ENCODE peak calls at places on chromosomes 4 and X, in six cellular contexts. B is H9, M is mesenchymal stem cell, S is IMR-90, U is H1, L is trophoblast cell. T is an unnamed sample.

GRCh38 chrX:130895299-130895698 is 7.7 kb downstream of the ENOX2 start:
- DNase-seq in B (no peak), U (no peak), M (peak), S (peak), L (peak), T (no peak)

GRCh38 chrX:107700317-107700774 is 72.0 kb downstream of the PRPS1 start:
- DNase-seq in L (peak), U (no peak), M (peak), B (no peak), S (no peak), T (no peak)

GRCh38 chr4:159006202-159006601 is 96.7 kb upstream of the RAPGEF2 start:
- DNase-seq in B (no peak), S (peak), M (peak), U (no peak), L (peak), T (no peak)

GRCh38 chr4:16227462-16227868 is 1.2 kb upstream of the TAPT1 start:
- DNase-seq in B (no peak), S (peak), L (peak), U (no peak), M (peak), T (peak)

GRCh38 chrX:107849747-107850478 is 24.2 kb downstream of the MID2 start:
- DNase-seq in B (peak), M (peak), L (no peak), U (no peak), S (no peak), T (no peak)

GRCh38 chr4:140103676-140104075 is 50.3 kb downstream of the MAML3 start:
- DNase-seq in S (peak), U (no peak), L (peak), M (peak), B (no peak), T (no peak)

GRCh38 chrX:135520553-135521404 is at the start of gene INTS6L:
- DNase-seq in B (peak), L (peak), U (peak), M (peak), S (peak), T (peak)

GRCh38 chrX:136630881-136631280 is 17.1 kb upstream of the CD40LG start:
- DNase-seq in U (no peak), S (no peak), M (no peak), B (no peak), L (no peak), T (no peak)

GRCh38 chr4:100875296-100876040 is 357.6 kb upstream of the EMCN start:
- DNase-seq in L (no peak), U (no peak), S (no peak), B (no peak), M (no peak), T (no peak)

GRCh38 chr4:40969499-40969898 is 219.7 kb downstream of the NSUN7 start:
- DNase-seq in U (no peak), L (no peak), M (no peak), B (no peak), S (no peak), T (no peak)

GRCh38 chrX:149909324-149910177 is 19.8 kb upstream of the HSFX4 start:
- DNase-seq in S (no peak), B (no peak), L (no peak), U (no peak), M (no peak), T (no peak)

GRCh38 chr4:57442834-57443291 is 332.7 kb upstream of the IGFBP7 start:
- DNase-seq in L (peak), S (peak), U (peak), M (peak), B (peak), T (peak)

GRCh38 chrX:144494069-144494468 is 610.2 kb downstream of the UBE2NL start:
- DNase-seq in S (no peak), L (no peak), M (no peak), B (no peak), U (no peak), T (no peak)

GRCh38 chr4:119000400-119000799 is 111.7 kb downstream of the SYNPO2 start:
- DNase-seq in U (no peak), B (no peak), L (no peak), S (peak), M (no peak), T (no peak)

GRCh38 chr4:143083811-143084472 is 100.8 kb upstream of the USP38 start:
- DNase-seq in B (no peak), S (no peak), U (no peak), L (peak), M (no peak), T (no peak)

GRCh38 chrX:109294097-109294815 is 187.6 kb downstream of the GUCY2F start:
- DNase-seq in L (no peak), S (no peak), U (no peak), B (no peak), M (no peak), T (no peak)

GRCh38 chr4:111562811-111563210 is 582.4 kb upstream of the FAM241A start:
- DNase-seq in S (peak), U (no peak), M (no peak), L (no peak), B (no peak), T (no peak)

GRCh38 chr4:13640149-13640671 is 12.7 kb upstream of the BOD1L1 start:
- DNase-seq in B (peak), M (peak), L (no peak), S (peak), U (peak), T (no peak)

GRCh38 chr4:165631208-165631894 is 241.7 kb upstream of the TLL1 start:
- DNase-seq in M (no peak), B (no peak), L (no peak), S (no peak), U (no peak), T (no peak)

GRCh38 chr4:20019310-20020015 is 232.2 kb upstream of the SLIT2 start:
- DNase-seq in B (no peak), S (peak), L (no peak), U (no peak), M (no peak), T (no peak)

GRCh38 chrX:96538104-96538725 is 146.4 kb upstream of the DIAPH2 start:
- DNase-seq in L (peak), B (no peak), M (no peak), U (no peak), S (no peak), T (no peak)
- H3K18ac ChIP-seq in L (no peak), B (no peak), M (no peak), U (no peak), S (no peak), T (no peak)

DNA sequence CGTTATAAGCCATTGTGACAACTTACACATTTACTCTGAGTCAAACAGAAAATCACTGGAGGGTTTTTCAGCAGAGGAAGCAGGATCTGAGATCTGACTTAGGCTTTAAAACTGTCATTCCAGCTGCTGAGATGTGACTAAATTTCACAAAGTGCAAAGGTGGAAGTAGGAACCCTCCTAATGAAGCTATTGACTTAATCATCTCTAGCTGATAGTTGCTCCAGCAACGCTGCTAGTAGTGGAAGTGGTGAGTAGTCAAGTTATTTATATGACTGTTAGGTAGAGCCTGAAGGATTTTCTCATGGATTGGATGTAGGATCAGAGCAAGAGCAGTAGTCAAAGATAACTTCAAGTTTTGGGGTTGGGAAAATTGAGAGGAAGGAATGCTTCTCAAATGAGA is 218.6 kb downstream of the GRID2 start:
- DNase-seq in S (no peak), M (peak), U (no peak), B (no peak), L (no peak), T (no peak)
- H2BK120ac ChIP-seq in S (no peak), M (no peak), U (peak), B (no peak), L (no peak), T (no peak)

GRCh38 chrX:81537723-81538122 is 335.8 kb downstream of the SH3BGRL start:
- DNase-seq in L (no peak), M (no peak), B (no peak), S (no peak), U (no peak), T (no peak)
- H3K14ac ChIP-seq in L (no peak), M (no peak), B (no peak), S (no peak), U (no peak), T (no peak)

DNA sequence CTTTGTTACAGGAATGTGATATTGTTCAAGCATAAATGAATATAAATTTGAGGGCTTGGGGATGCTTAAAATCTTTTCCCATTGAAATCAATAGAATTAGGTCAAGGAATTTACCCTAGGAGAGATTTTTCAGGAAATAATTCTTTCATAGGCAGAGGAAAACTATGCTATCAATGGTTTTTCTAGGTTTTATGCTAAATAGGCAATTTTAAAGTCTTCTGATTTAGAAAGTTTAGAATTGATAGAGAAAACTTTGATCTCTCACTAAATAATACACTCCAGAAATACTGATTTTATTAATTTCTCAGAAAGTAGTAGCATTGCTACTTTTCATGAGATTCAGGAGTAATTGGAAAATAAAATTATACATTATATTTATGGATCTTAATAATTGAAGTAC is 36.5 kb upstream of the GNRHR start:
- DNase-seq in L (no peak), B (no peak), S (no peak), M (no peak), U (no peak), T (no peak)
- H3K18ac ChIP-seq in L (no peak), B (no peak), S (no peak), M (no peak), U (no peak), T (no peak)

GRCh38 chr4:1523033-1523432 is 116.8 kb upstream of the NKX1-1 start:
- DNase-seq in S (no peak), L (no peak), U (no peak), B (no peak), M (no peak), T (no peak)
- H2BK120ac ChIP-seq in S (no peak), L (no peak), U (no peak), B (no peak), M (no peak), T (no peak)

GRCh38 chr4:151459380-151459779 is 50.4 kb downstream of the FHIP1A start:
- DNase-seq in S (no peak), M (no peak), B (no peak), L (no peak), U (no peak), T (no peak)

GRCh38 chr4:151458148-151458547 is 49.2 kb downstream of the FHIP1A start:
- DNase-seq in U (no peak), B (no peak), M (no peak), S (no peak), L (no peak), T (no peak)

GRCh38 chr4:151460434-151460833 is 51.5 kb downstream of the FHIP1A start:
- DNase-seq in U (no peak), S (no peak), B (no peak), L (no peak), M (no peak), T (no peak)

GRCh38 chr4:151454513-151454912 is 45.5 kb downstream of the FHIP1A start:
- DNase-seq in U (no peak), B (no peak), S (no peak), M (no peak), L (no peak), T (no peak)

DNA sequence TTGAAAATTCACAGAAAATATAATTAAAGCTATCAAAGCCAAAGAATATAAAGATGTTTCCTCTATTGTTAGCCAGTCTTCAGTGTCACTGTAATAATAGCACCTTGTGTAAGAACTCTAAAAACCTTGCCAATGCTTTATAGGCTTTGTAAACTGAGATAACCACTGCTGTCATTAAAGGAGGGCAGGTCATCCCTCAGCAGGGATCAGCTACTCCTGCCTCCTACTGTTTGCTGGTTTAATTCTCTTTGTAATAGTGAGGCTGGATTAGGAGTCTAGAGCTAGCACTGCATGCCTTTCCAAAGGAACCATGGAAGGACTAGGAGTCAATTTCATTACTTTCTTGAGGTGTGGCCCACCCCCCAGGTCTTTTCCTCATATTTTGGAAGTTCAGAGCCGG is 46.2 kb downstream of the FHIP1A start:
- DNase-seq in U (no peak), B (no peak), S (no peak), L (no peak), M (no peak), T (peak)
- H3K14ac ChIP-seq in U (no peak), B (no peak), S (no peak), L (no peak), M (no peak), T (no peak)

GRCh38 chr4:28238756-28239155 is 1378.1 kb downstream of the STIM2 start:
- DNase-seq in M (peak), S (no peak), L (no peak), U (no peak), B (no peak), T (no peak)
- H3K18ac ChIP-seq in M (no peak), S (no peak), L (no peak), U (no peak), B (no peak), T (no peak)